ENCODE peak calls at places on chromosomes 2 and 18, in nine cellular contexts. One of them, this sample, is unnamed.

GRCh38 chr2:18949871-18950597 is 360.7 kb upstream of the NT5C1B start:
- DNase-seq in CD4-positive, alpha-beta T cell: no peak
- DNase-seq in EH: peak
- DNase-seq in astrocyte of the spinal cord: peak
- DNase-seq in right cardiac atrium: no peak
- DNase-seq in stimulated activated CD8-positive, alpha-beta memory T cell treated with anti-CD3 and anti-CD28 coated beads, Interleukin-4, amount 100 ng/mL, for 4 hours: no peak
- DNase-seq in left ventricle myocardium inferior: no peak
- DNase-seq in hypothalamus: no peak
- DNase-seq in Peyer's patch: no peak
- DNase-seq in this sample: no peak

GRCh38 chr2:168740360-168740759 is 62.1 kb upstream of the NOSTRIN start:
- DNase-seq in Peyer's patch: no peak
- DNase-seq in left ventricle myocardium inferior: no peak
- DNase-seq in stimulated activated CD8-positive, alpha-beta memory T cell treated with anti-CD3 and anti-CD28 coated beads, Interleukin-4, amount 100 ng/mL, for 4 hours: no peak
- DNase-seq in EH: peak
- DNase-seq in hypothalamus: no peak
- DNase-seq in CD4-positive, alpha-beta T cell: no peak
- DNase-seq in right cardiac atrium: no peak
- DNase-seq in astrocyte of the spinal cord: no peak
- DNase-seq in this sample: no peak

GRCh38 chr2:111226797-111227700 is 106.3 kb downstream of the BCL2L11 start:
- DNase-seq in CD4-positive, alpha-beta T cell: no peak
- DNase-seq in stimulated activated CD8-positive, alpha-beta memory T cell treated with anti-CD3 and anti-CD28 coated beads, Interleukin-4, amount 100 ng/mL, for 4 hours: no peak
- DNase-seq in Peyer's patch: no peak
- DNase-seq in left ventricle myocardium inferior: no peak
- DNase-seq in EH: peak
- DNase-seq in astrocyte of the spinal cord: peak
- DNase-seq in hypothalamus: no peak
- DNase-seq in right cardiac atrium: no peak
- DNase-seq in this sample: no peak

GRCh38 chr2:48940606-48941005 is 185.1 kb upstream of the LHCGR start:
- DNase-seq in EH: no peak
- DNase-seq in stimulated activated CD8-positive, alpha-beta memory T cell treated with anti-CD3 and anti-CD28 coated beads, Interleukin-4, amount 100 ng/mL, for 4 hours: no peak
- DNase-seq in astrocyte of the spinal cord: no peak
- DNase-seq in right cardiac atrium: no peak
- DNase-seq in left ventricle myocardium inferior: no peak
- DNase-seq in CD4-positive, alpha-beta T cell: no peak
- DNase-seq in hypothalamus: no peak
- DNase-seq in Peyer's patch: no peak
- DNase-seq in this sample: no peak

GRCh38 chr2:237097911-237098702 is 12.4 kb downstream of the COPS8 start:
- DNase-seq in stimulated activated CD8-positive, alpha-beta memory T cell treated with anti-CD3 and anti-CD28 coated beads, Interleukin-4, amount 100 ng/mL, for 4 hours: no peak
- DNase-seq in left ventricle myocardium inferior: no peak
- DNase-seq in hypothalamus: no peak
- DNase-seq in right cardiac atrium: no peak
- DNase-seq in EH: peak
- DNase-seq in astrocyte of the spinal cord: peak
- DNase-seq in CD4-positive, alpha-beta T cell: no peak
- DNase-seq in Peyer's patch: no peak
- DNase-seq in this sample: no peak

GRCh38 chr2:165846056-165846455 is 52.0 kb upstream of the GALNT3 start:
- DNase-seq in Peyer's patch: no peak
- DNase-seq in hypothalamus: no peak
- DNase-seq in stimulated activated CD8-positive, alpha-beta memory T cell treated with anti-CD3 and anti-CD28 coated beads, Interleukin-4, amount 100 ng/mL, for 4 hours: no peak
- DNase-seq in EH: no peak
- DNase-seq in right cardiac atrium: no peak
- DNase-seq in astrocyte of the spinal cord: no peak
- DNase-seq in CD4-positive, alpha-beta T cell: no peak
- DNase-seq in left ventricle myocardium inferior: no peak
- DNase-seq in this sample: no peak

GRCh38 chr2:65922794-65923193 is 490.4 kb upstream of the SPRED2 start:
- DNase-seq in hypothalamus: no peak
- DNase-seq in astrocyte of the spinal cord: no peak
- DNase-seq in Peyer's patch: no peak
- DNase-seq in EH: peak
- DNase-seq in left ventricle myocardium inferior: peak
- DNase-seq in CD4-positive, alpha-beta T cell: no peak
- DNase-seq in stimulated activated CD8-positive, alpha-beta memory T cell treated with anti-CD3 and anti-CD28 coated beads, Interleukin-4, amount 100 ng/mL, for 4 hours: no peak
- DNase-seq in right cardiac atrium: peak
- DNase-seq in this sample: peak

GRCh38 chr2:209534228-209534627 is 110.4 kb downstream of the MAP2 start:
- DNase-seq in CD4-positive, alpha-beta T cell: no peak
- DNase-seq in hypothalamus: no peak
- DNase-seq in right cardiac atrium: no peak
- DNase-seq in EH: no peak
- DNase-seq in astrocyte of the spinal cord: no peak
- DNase-seq in Peyer's patch: no peak
- DNase-seq in left ventricle myocardium inferior: no peak
- DNase-seq in stimulated activated CD8-positive, alpha-beta memory T cell treated with anti-CD3 and anti-CD28 coated beads, Interleukin-4, amount 100 ng/mL, for 4 hours: no peak
- DNase-seq in this sample: no peak

GRCh38 chr2:238493880-238494572 is 67.3 kb downstream of the ASB1 start:
- DNase-seq in CD4-positive, alpha-beta T cell: no peak
- DNase-seq in hypothalamus: no peak
- DNase-seq in stimulated activated CD8-positive, alpha-beta memory T cell treated with anti-CD3 and anti-CD28 coated beads, Interleukin-4, amount 100 ng/mL, for 4 hours: no peak
- DNase-seq in right cardiac atrium: no peak
- DNase-seq in left ventricle myocardium inferior: no peak
- DNase-seq in astrocyte of the spinal cord: no peak
- DNase-seq in EH: no peak
- DNase-seq in Peyer's patch: no peak
- DNase-seq in this sample: no peak

GRCh38 chr2:72291059-72291458 is 143.4 kb upstream of the CYP26B1 start:
- DNase-seq in EH: peak
- DNase-seq in CD4-positive, alpha-beta T cell: no peak
- DNase-seq in left ventricle myocardium inferior: no peak
- DNase-seq in stimulated activated CD8-positive, alpha-beta memory T cell treated with anti-CD3 and anti-CD28 coated beads, Interleukin-4, amount 100 ng/mL, for 4 hours: no peak
- DNase-seq in Peyer's patch: no peak
- DNase-seq in hypothalamus: no peak
- DNase-seq in right cardiac atrium: no peak
- DNase-seq in astrocyte of the spinal cord: peak
- DNase-seq in this sample: no peak

GRCh38 chr2:147364597-147364996 is 480.2 kb upstream of the ACVR2A start:
- DNase-seq in astrocyte of the spinal cord: no peak
- DNase-seq in Peyer's patch: no peak
- DNase-seq in right cardiac atrium: no peak
- DNase-seq in EH: no peak
- DNase-seq in left ventricle myocardium inferior: no peak
- DNase-seq in stimulated activated CD8-positive, alpha-beta memory T cell treated with anti-CD3 and anti-CD28 coated beads, Interleukin-4, amount 100 ng/mL, for 4 hours: no peak
- DNase-seq in CD4-positive, alpha-beta T cell: no peak
- DNase-seq in hypothalamus: no peak
- DNase-seq in this sample: no peak

GRCh38 chr2:63569740-63570139 is 18.5 kb downstream of the WDPCP start:
- DNase-seq in astrocyte of the spinal cord: no peak
- DNase-seq in left ventricle myocardium inferior: no peak
- DNase-seq in stimulated activated CD8-positive, alpha-beta memory T cell treated with anti-CD3 and anti-CD28 coated beads, Interleukin-4, amount 100 ng/mL, for 4 hours: no peak
- DNase-seq in Peyer's patch: no peak
- DNase-seq in CD4-positive, alpha-beta T cell: no peak
- DNase-seq in EH: no peak
- DNase-seq in right cardiac atrium: no peak
- DNase-seq in hypothalamus: no peak
- DNase-seq in this sample: no peak

GRCh38 chr2:33411765-33412164 is 64.7 kb upstream of the RASGRP3 start:
- DNase-seq in EH: peak
- DNase-seq in hypothalamus: no peak
- DNase-seq in astrocyte of the spinal cord: peak
- DNase-seq in stimulated activated CD8-positive, alpha-beta memory T cell treated with anti-CD3 and anti-CD28 coated beads, Interleukin-4, amount 100 ng/mL, for 4 hours: no peak
- DNase-seq in Peyer's patch: no peak
- DNase-seq in CD4-positive, alpha-beta T cell: no peak
- DNase-seq in right cardiac atrium: no peak
- DNase-seq in left ventricle myocardium inferior: no peak
- DNase-seq in this sample: no peak

GRCh38 chr2:156883828-156884615 is 373.5 kb upstream of the GALNT5 start:
- DNase-seq in Peyer's patch: no peak
- DNase-seq in stimulated activated CD8-positive, alpha-beta memory T cell treated with anti-CD3 and anti-CD28 coated beads, Interleukin-4, amount 100 ng/mL, for 4 hours: no peak
- DNase-seq in EH: peak
- DNase-seq in hypothalamus: no peak
- DNase-seq in left ventricle myocardium inferior: no peak
- DNase-seq in CD4-positive, alpha-beta T cell: no peak
- DNase-seq in right cardiac atrium: no peak
- DNase-seq in astrocyte of the spinal cord: peak
- DNase-seq in this sample: no peak

GRCh38 chr18:715626-716025 is 3.2 kb upstream of the ENOSF1 start:
- DNase-seq in left ventricle myocardium inferior: no peak
- DNase-seq in Peyer's patch: no peak
- DNase-seq in CD4-positive, alpha-beta T cell: no peak
- DNase-seq in right cardiac atrium: no peak
- DNase-seq in EH: peak
- DNase-seq in astrocyte of the spinal cord: peak
- DNase-seq in stimulated activated CD8-positive, alpha-beta memory T cell treated with anti-CD3 and anti-CD28 coated beads, Interleukin-4, amount 100 ng/mL, for 4 hours: no peak
- DNase-seq in hypothalamus: no peak
- DNase-seq in this sample: no peak

GRCh38 chr2:195501746-195502145 is 155.3 kb upstream of the SLC39A10 start:
- DNase-seq in Peyer's patch: no peak
- DNase-seq in hypothalamus: no peak
- DNase-seq in stimulated activated CD8-positive, alpha-beta memory T cell treated with anti-CD3 and anti-CD28 coated beads, Interleukin-4, amount 100 ng/mL, for 4 hours: no peak
- DNase-seq in left ventricle myocardium inferior: no peak
- DNase-seq in astrocyte of the spinal cord: no peak
- DNase-seq in right cardiac atrium: no peak
- DNase-seq in CD4-positive, alpha-beta T cell: no peak
- DNase-seq in EH: no peak
- DNase-seq in this sample: no peak

GRCh38 chr2:218278531-218279360 is 8.4 kb downstream of the PNKD start:
- DNase-seq in Peyer's patch: no peak
- DNase-seq in CD4-positive, alpha-beta T cell: no peak
- DNase-seq in hypothalamus: no peak
- DNase-seq in EH: no peak
- DNase-seq in astrocyte of the spinal cord: no peak
- DNase-seq in stimulated activated CD8-positive, alpha-beta memory T cell treated with anti-CD3 and anti-CD28 coated beads, Interleukin-4, amount 100 ng/mL, for 4 hours: no peak
- DNase-seq in right cardiac atrium: no peak
- DNase-seq in left ventricle myocardium inferior: no peak
- DNase-seq in this sample: no peak

GRCh38 chr2:184351126-184351525 is 247.2 kb upstream of the ZNF804A start:
- DNase-seq in hypothalamus: no peak
- DNase-seq in Peyer's patch: no peak
- DNase-seq in CD4-positive, alpha-beta T cell: no peak
- DNase-seq in left ventricle myocardium inferior: no peak
- DNase-seq in astrocyte of the spinal cord: no peak
- DNase-seq in right cardiac atrium: no peak
- DNase-seq in EH: no peak
- DNase-seq in stimulated activated CD8-positive, alpha-beta memory T cell treated with anti-CD3 and anti-CD28 coated beads, Interleukin-4, amount 100 ng/mL, for 4 hours: no peak
- DNase-seq in this sample: no peak

GRCh38 chr2:65349863-65350262 is 82.5 kb downstream of the SPRED2 start:
- DNase-seq in right cardiac atrium: peak
- DNase-seq in stimulated activated CD8-positive, alpha-beta memory T cell treated with anti-CD3 and anti-CD28 coated beads, Interleukin-4, amount 100 ng/mL, for 4 hours: no peak
- DNase-seq in left ventricle myocardium inferior: peak
- DNase-seq in Peyer's patch: peak
- DNase-seq in CD4-positive, alpha-beta T cell: no peak
- DNase-seq in astrocyte of the spinal cord: peak
- DNase-seq in hypothalamus: no peak
- DNase-seq in EH: peak
- DNase-seq in this sample: no peak

GRCh38 chr18:37385846-37386435 is 179.7 kb downstream of the CELF4 start:
- DNase-seq in hypothalamus: no peak
- DNase-seq in left ventricle myocardium inferior: no peak
- DNase-seq in stimulated activated CD8-positive, alpha-beta memory T cell treated with anti-CD3 and anti-CD28 coated beads, Interleukin-4, amount 100 ng/mL, for 4 hours: no peak
- DNase-seq in EH: peak
- DNase-seq in astrocyte of the spinal cord: peak
- DNase-seq in right cardiac atrium: no peak
- DNase-seq in Peyer's patch: no peak
- DNase-seq in CD4-positive, alpha-beta T cell: no peak
- DNase-seq in this sample: no peak

GRCh38 chr2:57278451-57278850 is 768.2 kb upstream of the VRK2 start:
- DNase-seq in Peyer's patch: no peak
- DNase-seq in astrocyte of the spinal cord: no peak
- DNase-seq in stimulated activated CD8-positive, alpha-beta memory T cell treated with anti-CD3 and anti-CD28 coated beads, Interleukin-4, amount 100 ng/mL, for 4 hours: no peak
- DNase-seq in EH: peak
- DNase-seq in right cardiac atrium: no peak
- DNase-seq in hypothalamus: no peak
- DNase-seq in left ventricle myocardium inferior: no peak
- DNase-seq in CD4-positive, alpha-beta T cell: no peak
- DNase-seq in this sample: no peak

GRCh38 chr2:11744631-11745394 is 1.6 kb upstream of the LPIN1 start:
- DNase-seq in hypothalamus: no peak
- DNase-seq in CD4-positive, alpha-beta T cell: no peak
- DNase-seq in Peyer's patch: peak
- DNase-seq in left ventricle myocardium inferior: peak
- DNase-seq in astrocyte of the spinal cord: peak
- DNase-seq in EH: peak
- DNase-seq in stimulated activated CD8-positive, alpha-beta memory T cell treated with anti-CD3 and anti-CD28 coated beads, Interleukin-4, amount 100 ng/mL, for 4 hours: no peak
- DNase-seq in right cardiac atrium: no peak
- DNase-seq in this sample: no peak

GRCh38 chr2:55119711-55120487 is 69.6 kb upstream of the RTN4 start:
- DNase-seq in EH: no peak
- DNase-seq in CD4-positive, alpha-beta T cell: no peak
- DNase-seq in left ventricle myocardium inferior: no peak
- DNase-seq in hypothalamus: no peak
- DNase-seq in stimulated activated CD8-positive, alpha-beta memory T cell treated with anti-CD3 and anti-CD28 coated beads, Interleukin-4, amount 100 ng/mL, for 4 hours: no peak
- DNase-seq in right cardiac atrium: no peak
- DNase-seq in Peyer's patch: no peak
- DNase-seq in astrocyte of the spinal cord: no peak
- DNase-seq in this sample: no peak